ENCODE peak calls at places on chromosomes 5 and 9, in five cellular contexts. V is amniotic stem cell; C is HT1080; W is activated CD4-positive, alpha-beta T cell treated with anti-CD3 and anti-CD28 coated beads, Interleukin-2, amount 50 U/mL, for 24 hours; L is left lung. R is an unnamed sample.

GRCh38 chr9:93896093-93896492 is 59.1 kb downstream of the BARX1 start:
- DNase-seq in L (no peak), V (no peak), C (no peak), W (no peak), R (peak)

GRCh38 chr5:101977729-101978345 is 318.2 kb downstream of the SLCO4C1 start:
- DNase-seq in V (peak), L (no peak), C (peak), W (no peak), R (no peak)

GRCh38 chr9:33510264-33511183 is 13.5 kb upstream of the ANKRD18B start:
- DNase-seq in L (peak), W (no peak), C (peak), V (no peak), R (peak)

GRCh38 chr5:65307088-65307487 is 174.6 kb downstream of the ADAMTS6 start:
- DNase-seq in C (no peak), L (no peak), V (no peak), W (no peak), R (no peak)

GRCh38 chr9:101443358-101443757 is 7.8 kb upstream of the ALDOB start:
- DNase-seq in V (no peak), C (no peak), L (no peak), W (no peak), R (no peak)

GRCh38 chr9:127676636-127677035 is 30.2 kb upstream of the CFAP157 start:
- DNase-seq in C (peak), V (no peak), W (no peak), L (no peak), R (no peak)

GRCh38 chr5:37896159-37896558 is 56.3 kb upstream of the GDNF start:
- DNase-seq in V (no peak), W (no peak), C (no peak), L (no peak), R (no peak)

GRCh38 chr9:110356639-110357038 is 19.0 kb upstream of the TXNDC8 start:
- DNase-seq in C (no peak), V (no peak), W (no peak), L (no peak), R (no peak)

GRCh38 chr9:121861501-121862180 is 210.2 kb downstream of the DAB2IP start:
- DNase-seq in W (no peak), V (no peak), C (peak), L (no peak), R (no peak)